ENCODE peak calls at places on chromosomes 2 and 18, in seven cellular contexts. H is tibial nerve, S is brain microvascular endothelial cell, X is K562, C is gastrocnemius medialis, W is body of pancreas, Z is cardiac muscle cell. J is an unnamed sample.

GRCh38 chr18:33781429-33781828 is 203.4 kb downstream of the ASXL3 start:
- DNase-seq in W (no peak), C (no peak), Z (no peak), S (no peak), H (no peak), X (no peak), J (no peak)

GRCh38 chr2:111624401-111625156 is 259.4 kb downstream of the ANAPC1 start:
- DNase-seq in W (no peak), C (no peak), S (no peak), H (no peak), Z (peak; percentile 92), X (no peak), J (peak; percentile 97)

GRCh38 chr2:221521261-221521845 is 50.8 kb downstream of the EPHA4 start:
- DNase-seq in W (no peak), C (no peak), Z (no peak), H (no peak), X (no peak), S (no peak), J (no peak)

GRCh38 chr18:23487738-23488625 is 15.3 kb upstream of the RMC1 start:
- DNase-seq in C (no peak), W (no peak), S (no peak), H (no peak), Z (peak; percentile 22), X (peak; percentile 37), J (peak; percentile 32)

GRCh38 chr2:182715121-182715895 is 749 bp upstream of the DNAJC10 start:
- DNase-seq in W (no peak), C (no peak), S (peak; percentile 1), X (no peak), H (no peak), Z (peak; percentile 48), J (peak; percentile 14)

GRCh38 chr18:74944676-74945075 is 264.3 kb downstream of the PTGR3 start:
- DNase-seq in X (no peak), C (no peak), S (no peak), H (no peak), Z (no peak), W (no peak), J (no peak)

GRCh38 chr2:96498023-96498431 is 7.1 kb downstream of the NEURL3 start:
- DNase-seq in X (no peak), S (no peak), H (no peak), W (no peak), C (no peak), Z (no peak), J (no peak)

GRCh38 chr2:200963129-200963917 is at the start of gene ORC2:
- DNase-seq in C (peak; percentile 91), Z (peak; percentile 96), S (peak; percentile 91), H (peak; percentile 93), X (peak; percentile 94), W (peak; percentile 97), J (peak; percentile 94)

GRCh38 chr2:6883448-6884122 is 6.0 kb downstream of the RSAD2 start:
- DNase-seq in W (no peak), S (no peak), H (no peak), C (peak; percentile 17), Z (no peak), X (no peak), J (no peak)

GRCh38 chr18:80210312-80211083 is 36.8 kb downstream of the PARD6G start:
- DNase-seq in W (no peak), S (no peak), C (no peak), H (no peak), X (no peak), Z (no peak), J (no peak)

GRCh38 chr2:204292439-204292838 is 252.8 kb upstream of the PARD3B start:
- DNase-seq in W (no peak), S (no peak), X (no peak), H (no peak), C (no peak), Z (no peak), J (no peak)

GRCh38 chr2:41972819-41973218 is 75.0 kb upstream of the PKDCC start:
- DNase-seq in S (no peak), W (no peak), H (no peak), C (no peak), Z (no peak), X (peak; percentile 34), J (no peak)
- H3K36me3 ChIP-seq in S (no peaks in the 10 kb centered on the region), W (no peaks in the 10 kb centered on the region), H (no peaks in the 10 kb centered on the region), C (no peaks in the 10 kb centered on the region), Z (no peaks in the 10 kb centered on the region), X (no peaks in the 10 kb centered on the region), J (no peaks in the 10 kb centered on the region)

GRCh38 chr2:94987074-94988020 is 38.2 kb upstream of the MAL start:
- DNase-seq in Z (no peak), H (no peak), C (no peak), S (no peak), X (no peak), W (no peak), J (no peak)
- TF ChIP-seq CTCF in Z (no peak), H (no peak), C (no peak), S (no peak), X (no peak), W (no peak), J (no peak)

GRCh38 chr2:11790228-11790627 is 43.8 kb downstream of the LPIN1 start:
- DNase-seq in H (no peak), C (no peak), S (no peak), W (no peak), X (no peak), Z (no peak), J (no peak)
- H3K36me3 ChIP-seq in H (no peaks in the 10 kb centered on the region), C (peaks cover 100% of the 10 kb centered on the region), S (peaks cover 52% of the 10 kb centered on the region), W (peaks cover 15% of the 10 kb centered on the region), X (peaks cover 97% of the 10 kb centered on the region), Z (peaks cover 65% of the 10 kb centered on the region), J (peaks cover 34% of the 10 kb centered on the region)

DNA sequence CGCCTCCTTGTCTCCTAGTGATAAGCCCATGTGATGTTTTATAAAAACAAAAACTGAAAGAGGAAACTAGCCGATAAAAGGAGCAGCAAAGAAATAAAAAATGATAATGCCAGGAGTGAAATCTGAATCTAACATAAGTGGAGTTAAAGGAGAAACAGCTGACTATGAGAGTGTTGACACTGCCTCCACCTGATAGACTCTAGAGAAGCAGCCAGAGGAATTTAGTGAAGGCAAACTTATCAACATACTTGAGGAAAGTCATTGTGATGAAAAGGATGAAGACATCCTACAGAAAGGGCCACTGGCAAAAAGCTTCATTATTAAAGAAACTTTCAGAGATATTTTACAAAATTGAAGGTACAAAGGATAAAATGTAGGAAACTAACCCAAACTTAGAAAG is 1.9 kb downstream of the M1AP start:
- DNase-seq in X (no peak), H (no peak), Z (peak; percentile 27), W (no peak), C (no peak), S (no peak), J (no peak)
- TF ChIP-seq CTCF in X (no peak), H (no peak), Z (no peak), W (no peak), C (no peak), S (no peak), J (no peak)

GRCh38 chr2:36456227-36456788 is 100.7 kb downstream of the CRIM1 start:
- DNase-seq in W (peak; percentile 38), C (peak; percentile 61), S (peak; percentile 72), H (peak; percentile 58), Z (peak; percentile 91), X (no peak), J (peak; percentile 75)
- H3K36me3 ChIP-seq in W (no peaks in the 10 kb centered on the region), C (no peaks in the 10 kb centered on the region), S (peaks cover 6% of the 10 kb centered on the region), H (no peaks in the 10 kb centered on the region), Z (no peaks in the 10 kb centered on the region), X (no peaks in the 10 kb centered on the region), J (peaks cover 10% of the 10 kb centered on the region)

DNA sequence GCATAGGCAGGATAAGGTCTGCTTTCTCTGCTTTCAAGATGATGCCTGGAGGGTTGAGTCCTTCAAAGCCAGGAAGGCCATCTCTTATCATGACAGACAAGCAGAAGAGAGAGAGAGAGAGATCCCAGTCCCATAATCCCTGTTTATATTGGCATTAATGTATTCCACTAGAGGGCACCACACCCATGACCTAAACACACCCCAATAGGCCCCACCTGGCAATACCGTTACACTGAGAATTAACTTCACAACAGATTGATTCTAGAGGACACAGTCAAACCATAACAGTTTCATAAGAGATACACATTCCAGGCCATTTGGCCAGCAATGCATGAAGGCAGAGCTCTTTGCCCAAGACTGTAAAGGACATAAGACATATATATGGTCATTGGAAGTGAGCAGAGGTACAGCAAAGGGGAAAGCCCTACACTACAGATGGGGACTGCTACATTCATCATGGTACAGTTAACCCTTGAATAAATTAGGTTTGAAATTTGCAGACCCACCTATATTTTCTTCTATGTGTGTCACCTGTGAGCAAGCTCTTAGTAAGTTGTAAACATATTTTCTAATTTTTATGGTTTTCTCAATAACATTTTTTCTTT is 1516.1 kb downstream of the RPIA start:
- DNase-seq in H (no peak), C (no peak), S (no peak), Z (peak; percentile 2), X (no peak), W (no peak), J (no peak)
- TF ChIP-seq CTCF in H (no peak), C (no peak), S (peak; percentile 16), Z (peak; percentile 12), X (peak; percentile 29), W (no peak), J (no peak)

DNA sequence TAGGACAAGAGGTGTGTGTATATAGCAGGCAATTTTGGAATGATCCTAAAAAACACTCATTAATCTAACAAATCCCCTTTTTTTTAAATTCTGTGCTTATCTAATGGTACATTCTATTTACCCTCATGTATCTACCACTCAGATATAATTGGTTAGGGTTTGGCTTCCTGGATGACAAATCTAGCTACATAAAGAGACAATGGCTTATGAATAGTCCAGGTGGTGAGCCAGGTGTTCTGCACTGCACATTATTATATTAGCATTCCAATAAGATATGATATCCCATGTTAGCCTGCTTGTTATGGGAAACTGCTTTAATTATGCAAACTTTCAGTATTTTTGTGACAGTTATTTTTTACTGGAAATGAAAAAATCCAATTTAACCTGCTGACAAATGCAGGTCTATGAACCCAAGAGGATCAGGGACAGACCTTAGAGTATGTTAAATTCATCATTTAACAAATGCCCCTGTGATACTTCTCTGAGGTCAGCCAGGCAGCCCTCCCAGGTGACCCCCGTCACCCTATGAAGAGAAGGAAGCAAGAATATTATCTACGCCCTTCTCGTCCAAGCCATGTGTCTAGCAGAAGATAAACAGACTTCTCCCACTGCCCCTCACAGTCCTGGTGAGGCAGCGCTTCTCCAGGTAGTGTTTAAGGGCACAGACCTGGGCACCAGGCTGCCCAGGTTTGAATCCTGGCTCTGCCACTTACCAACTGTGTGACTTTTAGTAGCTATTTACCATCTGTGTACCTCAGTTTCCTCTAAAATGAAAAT is 83.0 kb downstream of the ADD2 start:
- DNase-seq in X (no peak), Z (no peak), C (no peak), H (no peak), S (no peak), W (no peak), J (no peak)
- H3K36me3 ChIP-seq in X (peaks cover 67% of the 10 kb centered on the region), Z (peaks cover 4% of the 10 kb centered on the region), C (no peaks in the 10 kb centered on the region), H (no peaks in the 10 kb centered on the region), S (no peaks in the 10 kb centered on the region), W (no peaks in the 10 kb centered on the region), J (no peaks in the 10 kb centered on the region)

GRCh38 chr2:109046925-109047508 is 58.0 kb upstream of the EDAR start:
- DNase-seq in C (no peak), Z (no peak), H (no peak), W (no peak), X (no peak), S (no peak), J (no peak)
- TF ChIP-seq CTCF in C (no peak), Z (no peak), H (no peak), W (no peak), X (no peak), S (no peak), J (no peak)